ENCODE peak calls at places on chromosome 17, in nine cellular contexts. L is cardiac muscle cell; N is AG08396; Q is stimulated activated naive CD8-positive, alpha-beta T cell treated with anti-CD3 and anti-CD28 coated beads, Interleukin-15, Interleukin-2, amounts not matched to agents 100 U/mL and 50 U/mL, for 24 hours; R is naive thymus-derived CD8-positive, alpha-beta T cell; O is endothelial cell; Y is activated effector memory CD4-positive, alpha-beta T cell treated with Interleukin-2 at 50 U/mL for 16 hours; K is cardiac fibroblast; F is fibroblast of mammary gland. A is an unnamed sample.

GRCh38 chr17:80790021-80790765 is 201.4 kb upstream of the CHMP6 start:
- DNase-seq in L (no peak), N (no peak), Q (no peak), R (peak), O (no peak), Y (no peak), K (no peak), F (no peak), A (no peak)

GRCh38 chr17:79810138-79811027 is 13.5 kb upstream of the CBX8 start:
- DNase-seq in L (peak), N (peak), Q (peak), R (peak), O (peak), Y (peak), K (peak), F (peak), A (no peak)

GRCh38 chr17:69592692-69593350 is 178.3 kb downstream of the MAP2K6 start:
- DNase-seq in L (no peak), N (peak), Q (no peak), R (no peak), O (no peak), Y (no peak), K (peak), F (peak), A (peak)

GRCh38 chr17:20922128-20922670 is 120.6 kb downstream of the USP22 start:
- DNase-seq in L (peak), N (peak), Q (no peak), R (no peak), O (no peak), Y (no peak), K (peak), F (peak), A (peak)

GRCh38 chr17:82831041-82831817 is 8.6 kb downstream of the ZNF750 start:
- DNase-seq in L (no peak), N (no peak), Q (no peak), R (no peak), O (no peak), Y (no peak), K (no peak), F (no peak), A (no peak)

GRCh38 chr17:4853195-4853762 is 20.1 kb downstream of the MINK1 start:
- DNase-seq in L (no peak), N (no peak), Q (no peak), R (no peak), O (no peak), Y (no peak), K (no peak), F (no peak), A (no peak)

GRCh38 chr17:31373150-31374082 is 18.1 kb upstream of the RAB11FIP4 start:
- DNase-seq in L (peak), N (peak), Q (no peak), R (no peak), O (no peak), Y (no peak), K (peak), F (peak), A (peak)

GRCh38 chr17:21511368-21512195 is 135.4 kb downstream of the KCNJ12 start:
- DNase-seq in L (peak), N (peak), Q (peak), R (peak), O (peak), Y (peak), K (peak), F (peak), A (peak)

GRCh38 chr17:77571562-77571981 is 386.9 kb upstream of the TNRC6C start:
- DNase-seq in L (peak), N (no peak), Q (peak), R (peak), O (no peak), Y (no peak), K (peak), F (no peak), A (peak)

GRCh38 chr17:38509008-38509771 is 80.9 kb downstream of the ARHGAP23 start:
- DNase-seq in L (peak), N (peak), Q (peak), R (peak), O (peak), Y (peak), K (peak), F (peak), A (peak)

GRCh38 chr17:69773081-69773480 is 301.9 kb upstream of the KCNJ16 start:
- DNase-seq in L (no peak), N (no peak), Q (no peak), R (no peak), O (no peak), Y (no peak), K (peak), F (no peak), A (peak)

GRCh38 chr17:80820331-80820730 is 171.3 kb upstream of the CHMP6 start:
- DNase-seq in L (no peak), N (no peak), Q (no peak), R (no peak), O (no peak), Y (no peak), K (no peak), F (no peak), A (no peak)

GRCh38 chr17:76593338-76593737 is 7.7 kb upstream of the ST6GALNAC2 start:
- DNase-seq in L (no peak), N (no peak), Q (no peak), R (no peak), O (no peak), Y (no peak), K (no peak), F (no peak), A (no peak)

A was measured in fibroblast of gingiva.